ENCODE peak calls at places on chromosomes 1 and 21, in four cellular contexts. One of them, this sample, is unnamed.

GRCh38 chr1:225366552-225366951 is 61.3 kb downstream of the LBR start:
- DNase-seq in fibroblast of pulmonary artery: no peak
- DNase-seq in HL-60: no peak
- DNase-seq in body of pancreas: no peak
- DNase-seq in this sample: no peak

GRCh38 chr1:40392206-40392605 is 18.7 kb downstream of the SMAP2 start:
- DNase-seq in body of pancreas: no peak
- DNase-seq in HL-60: no peak
- DNase-seq in fibroblast of pulmonary artery: peak
- DNase-seq in this sample: peak

GRCh38 chr1:119962296-119962968 is 66.1 kb upstream of the ADAM30 start:
- DNase-seq in body of pancreas: no peak
- DNase-seq in fibroblast of pulmonary artery: peak
- DNase-seq in HL-60: no peak
- DNase-seq in this sample: no peak

GRCh38 chr1:77322061-77322900 is 40.5 kb downstream of the AK5 start:
- DNase-seq in body of pancreas: peak
- DNase-seq in fibroblast of pulmonary artery: peak
- DNase-seq in HL-60: no peak
- DNase-seq in this sample: peak

GRCh38 chr1:20479840-20480239 is 6.2 kb downstream of the CAMK2N1 start:
- DNase-seq in body of pancreas: no peak
- DNase-seq in HL-60: no peak
- DNase-seq in fibroblast of pulmonary artery: no peak
- DNase-seq in this sample: no peak

GRCh38 chr1:2099871-2100774 is 49.9 kb downstream of the PRKCZ start:
- DNase-seq in body of pancreas: no peak
- DNase-seq in HL-60: no peak
- DNase-seq in fibroblast of pulmonary artery: no peak
- DNase-seq in this sample: no peak

GRCh38 chr21:43925096-43925481 is 60.1 kb downstream of the AGPAT3 start:
- DNase-seq in body of pancreas: no peak
- DNase-seq in fibroblast of pulmonary artery: no peak
- DNase-seq in HL-60: no peak
- DNase-seq in this sample: no peak

GRCh38 chr1:195150768-195151167 is 1457.5 kb downstream of the KCNT2 start:
- DNase-seq in fibroblast of pulmonary artery: no peak
- DNase-seq in HL-60: no peak
- DNase-seq in body of pancreas: no peak
- DNase-seq in this sample: no peak

GRCh38 chr1:231836227-231836893 is 209.8 kb downstream of the DISC1 start:
- DNase-seq in fibroblast of pulmonary artery: no peak
- DNase-seq in HL-60: no peak
- DNase-seq in body of pancreas: no peak
- DNase-seq in this sample: no peak

GRCh38 chr1:14996133-14997050 is 157.2 kb upstream of the TMEM51 start:
- DNase-seq in fibroblast of pulmonary artery: peak
- DNase-seq in body of pancreas: peak
- DNase-seq in HL-60: no peak
- DNase-seq in this sample: peak

GRCh38 chr1:225813250-225813964 is 3.5 kb downstream of the EPHX1 start:
- DNase-seq in HL-60: peak
- DNase-seq in fibroblast of pulmonary artery: peak
- DNase-seq in body of pancreas: peak
- DNase-seq in this sample: peak

GRCh38 chr21:29187939-29188338 is 57.5 kb downstream of the MAP3K7CL start:
- DNase-seq in fibroblast of pulmonary artery: peak
- DNase-seq in HL-60: no peak
- DNase-seq in body of pancreas: peak
- DNase-seq in this sample: peak

GRCh38 chr1:114173704-114174103 is 20.0 kb upstream of the SYT6 start:
- DNase-seq in fibroblast of pulmonary artery: no peak
- DNase-seq in HL-60: no peak
- DNase-seq in body of pancreas: no peak
- DNase-seq in this sample: no peak

GRCh38 chr1:38076455-38076854 is 29.9 kb upstream of the POU3F1 start:
- DNase-seq in body of pancreas: no peak
- DNase-seq in HL-60: no peak
- DNase-seq in fibroblast of pulmonary artery: no peak
- DNase-seq in this sample: no peak

GRCh38 chr1:184673305-184673704 is 81.4 kb downstream of the EDEM3 start:
- DNase-seq in body of pancreas: no peak
- DNase-seq in HL-60: no peak
- DNase-seq in fibroblast of pulmonary artery: no peak
- DNase-seq in this sample: no peak

GRCh38 chr1:117284408-117285215 is 73.9 kb upstream of the VTCN1 start:
- DNase-seq in body of pancreas: peak
- DNase-seq in fibroblast of pulmonary artery: peak
- DNase-seq in HL-60: peak
- DNase-seq in this sample: peak

GRCh38 chr1:17201201-17202021 is 3.5 kb upstream of the PADI1 start:
- DNase-seq in body of pancreas: no peak
- DNase-seq in fibroblast of pulmonary artery: no peak
- DNase-seq in HL-60: no peak
- DNase-seq in this sample: no peak

GRCh38 chr1:3173113-3173745 is 104.2 kb downstream of the PRDM16 start:
- DNase-seq in body of pancreas: no peak
- DNase-seq in fibroblast of pulmonary artery: no peak
- DNase-seq in HL-60: no peak
- DNase-seq in this sample: no peak

GRCh38 chr1:238226805-238227204 is 336.1 kb upstream of the ZP4 start:
- DNase-seq in fibroblast of pulmonary artery: no peak
- DNase-seq in body of pancreas: no peak
- DNase-seq in HL-60: no peak
- DNase-seq in this sample: no peak

GRCh38 chr1:77889671-77890070 is 1.2 kb downstream of the NEXN start:
- DNase-seq in body of pancreas: peak
- DNase-seq in HL-60: no peak
- DNase-seq in fibroblast of pulmonary artery: peak
- DNase-seq in this sample: peak

GRCh38 chr1:58143972-58144752 is 402.4 kb downstream of the OMA1 start:
- DNase-seq in fibroblast of pulmonary artery: no peak
- DNase-seq in body of pancreas: no peak
- DNase-seq in HL-60: no peak
- DNase-seq in this sample: no peak

GRCh38 chr1:18919174-18919905 is 17.0 kb upstream of the ALDH4A1 start:
- DNase-seq in body of pancreas: no peak
- DNase-seq in fibroblast of pulmonary artery: no peak
- DNase-seq in HL-60: no peak
- DNase-seq in this sample: no peak

GRCh38 chr1:202037706-202038296 is 27.4 kb downstream of the ELF3 start:
- DNase-seq in fibroblast of pulmonary artery: peak
- DNase-seq in body of pancreas: peak
- DNase-seq in HL-60: no peak
- DNase-seq in this sample: peak

GRCh38 chr1:156656779-156657160 is 14.9 kb downstream of the BCAN start:
- DNase-seq in body of pancreas: peak
- DNase-seq in fibroblast of pulmonary artery: no peak
- DNase-seq in HL-60: no peak
- DNase-seq in this sample: peak

GRCh38 chr21:33189237-33189636 is 40.5 kb upstream of the IFNAR2 start:
- DNase-seq in HL-60: no peak
- DNase-seq in fibroblast of pulmonary artery: no peak
- DNase-seq in body of pancreas: no peak
- DNase-seq in this sample: no peak

GRCh38 chr1:208170252-208170651 is 73.9 kb downstream of the PLXNA2 start:
- DNase-seq in HL-60: no peak
- DNase-seq in body of pancreas: peak
- DNase-seq in fibroblast of pulmonary artery: no peak
- DNase-seq in this sample: no peak

GRCh38 chr1:27066313-27066630 is 53.6 kb upstream of the TENT5B start:
- DNase-seq in fibroblast of pulmonary artery: no peak
- DNase-seq in HL-60: no peak
- DNase-seq in body of pancreas: no peak
- DNase-seq in this sample: no peak

GRCh38 chr1:154729031-154729442 is 121.1 kb upstream of the ADAR start:
- DNase-seq in fibroblast of pulmonary artery: peak
- DNase-seq in body of pancreas: peak
- DNase-seq in HL-60: no peak
- DNase-seq in this sample: peak

GRCh38 chr1:195336718-195337269 is 1271.4 kb downstream of the KCNT2 start:
- DNase-seq in body of pancreas: no peak
- DNase-seq in HL-60: no peak
- DNase-seq in fibroblast of pulmonary artery: no peak
- DNase-seq in this sample: no peak

GRCh38 chr1:222897527-222898190 is 82.8 kb downstream of the DISP1 start:
- DNase-seq in fibroblast of pulmonary artery: peak
- DNase-seq in body of pancreas: no peak
- DNase-seq in HL-60: no peak
- DNase-seq in this sample: peak

GRCh38 chr1:161382214-161383019 is 14.7 kb upstream of the CFAP126 start:
- DNase-seq in HL-60: peak
- DNase-seq in fibroblast of pulmonary artery: peak
- DNase-seq in body of pancreas: no peak
- DNase-seq in this sample: peak

GRCh38 chr1:97105531-97105930 is 383.9 kb downstream of the PTBP2 start:
- DNase-seq in fibroblast of pulmonary artery: no peak
- DNase-seq in HL-60: no peak
- DNase-seq in body of pancreas: no peak
- DNase-seq in this sample: no peak

GRCh38 chr21:43749686-43750262 is 26.3 kb downstream of the CSTB start:
- DNase-seq in body of pancreas: no peak
- DNase-seq in fibroblast of pulmonary artery: no peak
- DNase-seq in HL-60: no peak
- DNase-seq in this sample: no peak

GRCh38 chr1:234840843-234841242 is 230.9 kb upstream of the IRF2BP2 start:
- DNase-seq in HL-60: peak
- DNase-seq in fibroblast of pulmonary artery: no peak
- DNase-seq in body of pancreas: no peak
- DNase-seq in this sample: no peak

GRCh38 chr21:29130234-29130993 is at the start of gene MAP3K7CL:
- DNase-seq in body of pancreas: peak
- DNase-seq in HL-60: no peak
- DNase-seq in fibroblast of pulmonary artery: peak
- DNase-seq in this sample: peak

GRCh38 chr1:47650205-47650604 is 212.4 kb downstream of the FOXD2 start:
- DNase-seq in HL-60: no peak
- DNase-seq in body of pancreas: peak
- DNase-seq in fibroblast of pulmonary artery: peak
- DNase-seq in this sample: peak

GRCh38 chr21:34899302-34899701 is 149.8 kb downstream of the RUNX1 start:
- DNase-seq in HL-60: no peak
- DNase-seq in fibroblast of pulmonary artery: no peak
- DNase-seq in body of pancreas: no peak
- DNase-seq in this sample: no peak

GRCh38 chr21:34900376-34900775 is 148.7 kb downstream of the RUNX1 start:
- DNase-seq in fibroblast of pulmonary artery: no peak
- DNase-seq in HL-60: no peak
- DNase-seq in body of pancreas: no peak
- DNase-seq in this sample: no peak

GRCh38 chr21:34894401-34894800 is 154.7 kb downstream of the RUNX1 start:
- DNase-seq in body of pancreas: no peak
- DNase-seq in fibroblast of pulmonary artery: no peak
- DNase-seq in HL-60: no peak
- DNase-seq in this sample: no peak

GRCh38 chr21:34899760-34900159 is 149.3 kb downstream of the RUNX1 start:
- DNase-seq in body of pancreas: no peak
- DNase-seq in fibroblast of pulmonary artery: no peak
- DNase-seq in HL-60: no peak
- DNase-seq in this sample: no peak

DNA sequence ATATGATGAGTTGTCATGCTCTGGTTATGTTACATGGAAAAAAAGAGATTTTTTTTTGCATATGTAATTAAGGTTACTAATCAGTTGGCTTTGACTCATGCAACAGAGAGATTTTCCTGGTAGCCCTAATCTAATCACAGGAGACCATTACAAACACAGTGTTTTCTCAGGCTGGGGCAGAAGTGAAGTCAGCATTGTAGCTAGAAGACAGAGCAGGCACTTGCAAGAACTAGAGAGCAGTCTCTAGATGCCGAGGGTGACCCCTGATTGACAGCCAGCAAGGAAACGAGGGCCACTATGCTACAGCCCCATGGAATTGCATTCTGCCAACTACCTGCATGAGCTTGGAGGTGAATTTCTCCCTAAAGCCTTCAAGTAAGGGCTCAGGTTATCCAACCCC is 151.3 kb downstream of the RUNX1 start:
- DNase-seq in body of pancreas: no peak
- DNase-seq in fibroblast of pulmonary artery: no peak
- DNase-seq in HL-60: no peak
- DNase-seq in this sample: no peak
- TF ChIP-seq CTCF in body of pancreas: no peak
- TF ChIP-seq CTCF in fibroblast of pulmonary artery: no peak
- TF ChIP-seq CTCF in HL-60: no peak
- TF ChIP-seq CTCF in this sample: no peak

GRCh38 chr1:197659175-197659574 is 116.1 kb downstream of the DENND1B start:
- DNase-seq in fibroblast of pulmonary artery: no peak
- DNase-seq in body of pancreas: no peak
- DNase-seq in HL-60: no peak
- DNase-seq in this sample: no peak
- H3K4me3 ChIP-seq in fibroblast of pulmonary artery: no peak
- H3K4me3 ChIP-seq in body of pancreas: no peak
- H3K4me3 ChIP-seq in HL-60: no peak
- H3K4me3 ChIP-seq in this sample: no peak

GRCh38 chr1:190633488-190633887 is 155.8 kb upstream of the BRINP3 start:
- DNase-seq in HL-60: no peak
- DNase-seq in body of pancreas: no peak
- DNase-seq in fibroblast of pulmonary artery: peak
- DNase-seq in this sample: no peak
- TF ChIP-seq CTCF in HL-60: no peak
- TF ChIP-seq CTCF in body of pancreas: no peak
- TF ChIP-seq CTCF in fibroblast of pulmonary artery: no peak
- TF ChIP-seq CTCF in this sample: no peak

DNA sequence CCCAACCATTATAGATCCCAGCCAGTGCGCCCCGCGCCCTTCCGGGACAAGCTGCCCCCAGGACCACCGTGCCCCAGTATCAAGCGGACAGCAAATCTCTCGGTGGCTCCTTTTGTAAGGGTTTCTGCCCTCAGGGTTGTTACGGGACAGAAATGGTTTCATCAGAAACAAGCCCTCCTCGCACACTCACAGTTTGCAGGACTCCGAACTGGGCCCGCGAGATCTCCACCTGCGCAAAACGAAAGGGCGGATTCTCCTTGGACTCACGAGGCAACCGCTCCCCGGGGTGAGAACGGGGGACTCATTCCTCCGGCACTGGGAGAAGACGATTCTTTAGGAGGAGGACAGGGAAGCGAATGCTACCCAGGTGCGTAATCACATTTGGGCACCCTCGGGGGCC is 51.1 kb upstream of the H6PD start:
- DNase-seq in body of pancreas: no peak
- DNase-seq in HL-60: no peak
- DNase-seq in fibroblast of pulmonary artery: no peak
- DNase-seq in this sample: no peak
- H3K4me3 ChIP-seq in body of pancreas: no peak
- H3K4me3 ChIP-seq in HL-60: no peak
- H3K4me3 ChIP-seq in fibroblast of pulmonary artery: peak
- H3K4me3 ChIP-seq in this sample: peak

GRCh38 chr1:85494957-85495266 is 30.0 kb upstream of the DDAH1 start:
- DNase-seq in fibroblast of pulmonary artery: peak
- DNase-seq in body of pancreas: no peak
- DNase-seq in HL-60: no peak
- DNase-seq in this sample: peak
- TF ChIP-seq CTCF in fibroblast of pulmonary artery: peak
- TF ChIP-seq CTCF in body of pancreas: no peak
- TF ChIP-seq CTCF in HL-60: no peak
- TF ChIP-seq CTCF in this sample: peak

GRCh38 chr21:37009740-37010341 is 3.3 kb downstream of the RIPPLY3 start:
- DNase-seq in body of pancreas: peak
- DNase-seq in fibroblast of pulmonary artery: peak
- DNase-seq in HL-60: peak
- DNase-seq in this sample: peak
- H3K4me3 ChIP-seq in body of pancreas: peak
- H3K4me3 ChIP-seq in fibroblast of pulmonary artery: peak
- H3K4me3 ChIP-seq in HL-60: no peak
- H3K4me3 ChIP-seq in this sample: peak

GRCh38 chr21:21373969-21374368 is 375.8 kb downstream of the NCAM2 start:
- DNase-seq in body of pancreas: no peak
- DNase-seq in fibroblast of pulmonary artery: peak
- DNase-seq in HL-60: no peak
- DNase-seq in this sample: peak
- TF ChIP-seq CTCF in body of pancreas: no peak
- TF ChIP-seq CTCF in fibroblast of pulmonary artery: peak
- TF ChIP-seq CTCF in HL-60: no peak
- TF ChIP-seq CTCF in this sample: peak

This sample was measured in fibroblast of mammary gland.